ENCODE peak calls at places on chromosomes 2 and 18, in four cellular contexts. Q, Y, H and K are unnamed samples.

GRCh38 chr2:241191101-241191500 is 2.6 kb downstream of the ANO7 start:
- DNase-seq in Q (peak; percentile 43), Y (no peak), H (no peak), K (no peak)

GRCh38 chr2:237000481-237000880 is 85.2 kb upstream of the COPS8 start:
- DNase-seq in Q (no peak), Y (no peak), H (no peak), K (no peak)

GRCh38 chr2:45734336-45734735 is 82.9 kb downstream of the PRKCE start:
- DNase-seq in Q (no peak), Y (no peak), H (no peak), K (no peak)

GRCh38 chr2:85548608-85548900 is 9.6 kb downstream of the MAT2A start:
- DNase-seq in Q (no peak), Y (no peak), H (no peak), K (no peak)

GRCh38 chr18:3610818-3611217 is 160.8 kb downstream of the TGIF1 start:
- DNase-seq in Q (no peak), Y (no peak), H (no peak), K (peak; percentile 45)

GRCh38 chr2:33441235-33441810 is 35.1 kb upstream of the RASGRP3 start:
- DNase-seq in Q (no peak), Y (no peak), H (no peak), K (peak; percentile 71)

GRCh38 chr18:73880387-73880786 is 267.2 kb downstream of the FBXO15 start:
- DNase-seq in Q (no peak), Y (no peak), H (no peak), K (no peak)

GRCh38 chr2:224412064-224412921 is 10.4 kb upstream of the FAM124B start:
- DNase-seq in Q (no peak), Y (no peak), H (no peak), K (no peak)

GRCh38 chr2:2845796-2846315 is 514.8 kb upstream of the MYT1L start:
- DNase-seq in Q (no peak), Y (no peak), H (no peak), K (no peak)

GRCh38 chr2:2845267-2845666 is 514.2 kb upstream of the MYT1L start:
- DNase-seq in Q (no peak), Y (no peak), H (no peak), K (no peak)

GRCh38 chr2:2842466-2842865 is 511.4 kb upstream of the MYT1L start:
- DNase-seq in Q (peak; percentile 14), Y (no peak), H (no peak), K (no peak)

GRCh38 chr2:2846379-2847130 is 515.5 kb upstream of the MYT1L start:
- DNase-seq in Q (peak; percentile 74), Y (no peak), H (no peak), K (no peak)

DNA sequence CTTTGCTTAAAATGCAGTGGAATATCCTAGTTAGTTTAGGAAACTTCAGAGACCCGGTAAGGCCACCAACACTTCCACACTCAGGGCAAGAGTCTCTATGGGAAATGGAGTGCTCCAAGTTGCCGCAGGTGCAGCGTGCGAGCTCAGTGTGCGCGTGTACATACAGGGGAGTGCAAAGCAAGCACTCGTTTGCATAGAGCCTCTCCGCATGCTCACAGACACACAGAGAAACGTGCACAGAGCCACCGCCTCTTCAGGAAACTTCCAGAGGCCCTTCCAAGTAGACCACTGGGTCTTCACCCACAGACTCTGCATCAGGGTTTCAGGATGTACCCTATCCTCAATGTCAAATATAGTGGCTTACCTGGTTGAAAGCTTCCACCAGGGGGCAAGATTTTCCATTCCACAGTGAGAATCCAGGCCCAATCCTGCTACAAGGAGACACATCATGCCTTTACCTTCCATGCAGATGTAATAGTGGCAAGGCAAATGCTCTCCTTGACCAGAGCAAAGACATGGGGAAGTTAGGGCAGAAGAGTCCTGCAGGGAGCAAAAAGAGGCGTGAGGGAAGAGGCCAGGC is 513.0 kb upstream of the MYT1L start:
- DNase-seq in Q (no peak), Y (no peak), H (no peak), K (no peak)
- TF ChIP-seq CTCF in Q (no peak), Y (peak; percentile 43), H (no peak), K (no peak)

GRCh38 chr2:82182270-82182669 is 1877.7 kb upstream of the LRRTM1 start:
- DNase-seq in Q (no peak), Y (no peak), H (no peak), K (peak; percentile 44)
- TF ChIP-seq CTCF in Q (no peak), Y (no peak), H (no peak), K (no peak)

DNA sequence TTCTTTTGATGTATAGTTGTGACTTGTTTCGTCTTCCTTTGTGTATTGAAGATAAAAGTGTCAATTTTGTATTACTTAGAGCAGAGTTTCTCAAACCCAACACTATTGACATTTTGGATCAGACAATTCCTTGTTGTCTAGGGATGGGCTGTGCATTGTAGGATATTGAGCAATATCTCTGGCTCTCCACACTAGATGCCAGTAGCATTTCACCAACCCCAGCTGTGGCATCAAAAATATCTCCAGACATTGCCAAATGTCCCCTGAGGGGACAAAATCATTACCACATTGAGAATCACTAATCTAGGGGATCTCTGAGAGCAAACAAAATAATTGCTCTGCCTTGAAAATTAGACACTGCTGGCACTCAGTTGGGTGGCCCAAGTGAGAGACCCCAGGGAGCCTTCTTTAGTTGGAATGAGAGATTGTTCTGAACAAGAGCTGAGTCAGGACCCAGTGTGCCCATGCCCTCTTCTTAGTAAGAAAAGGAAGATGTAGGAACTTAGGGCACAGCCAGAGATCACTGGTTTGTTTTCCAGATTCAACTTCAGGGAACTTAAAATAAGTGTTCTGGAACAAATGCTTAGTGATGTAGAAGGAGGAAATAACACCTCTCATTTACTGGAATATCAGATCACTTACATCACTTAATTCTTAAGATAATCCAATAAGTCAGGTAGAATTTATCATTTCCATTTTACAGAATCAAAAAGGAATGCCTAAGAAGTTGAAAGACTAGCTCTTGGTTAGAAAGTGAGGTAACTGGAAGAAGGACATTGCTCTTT is 466.6 kb upstream of the TNP1 start:
- DNase-seq in Q (no peak), Y (no peak), H (no peak), K (peak; percentile 40)
- TF ChIP-seq CTCF in Q (no peak), Y (no peak), H (no peak), K (no peak)

GRCh38 chr2:20650412-20650879 is 452 bp downstream of the HS1BP3 start:
- DNase-seq in Q (no peak), Y (no peak), H (no peak), K (no peak)
- TF ChIP-seq CTCF in Q (no peak), Y (no peak), H (no peak), K (no peak)

DNA sequence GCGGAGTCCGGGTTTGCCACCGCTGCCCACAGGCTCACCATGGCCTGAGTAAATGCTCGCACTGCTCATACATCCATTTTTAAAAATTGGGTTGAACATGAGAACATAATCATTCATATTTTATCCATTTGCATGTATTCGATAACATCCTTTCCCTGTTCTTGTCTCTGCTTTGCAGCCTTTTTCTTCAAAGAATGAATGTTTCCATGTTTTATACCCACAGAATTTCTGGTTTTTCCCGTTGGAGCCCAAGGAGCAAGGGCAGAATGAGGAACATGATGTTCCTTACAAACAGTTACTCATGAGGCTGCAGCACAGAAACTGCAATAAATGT is 146.5 kb downstream of the CCDC74A start:
- DNase-seq in Q (no peak), Y (no peak), H (no peak), K (no peak)
- TF ChIP-seq CTCF in Q (no peak), Y (no peak), H (peak; percentile 10), K (no peak)

DNA sequence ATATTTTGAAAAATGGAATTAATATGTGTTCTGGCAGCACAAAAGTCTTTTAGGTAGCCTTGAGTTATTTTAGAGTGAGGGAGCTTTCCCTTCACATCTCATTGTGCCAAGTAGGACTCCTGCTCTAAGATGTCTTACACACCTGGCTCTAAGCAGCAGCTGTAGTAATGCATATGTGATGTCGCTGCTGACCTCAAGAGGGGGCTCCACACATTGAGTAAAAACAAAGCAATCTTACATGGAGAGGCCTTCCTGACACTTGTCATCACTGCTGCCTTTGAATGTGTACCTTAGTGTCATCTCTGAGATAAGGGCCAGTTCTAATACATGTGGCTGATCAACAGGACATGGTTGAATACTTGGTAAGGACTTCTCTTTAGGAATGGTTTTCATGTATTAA is 75.8 kb downstream of the ACTR3 start:
- DNase-seq in Q (no peak), Y (peak; percentile 59), H (no peak), K (peak; percentile 44)
- TF ChIP-seq CTCF in Q (no peak), Y (peak; percentile 65), H (no peak), K (peak; percentile 34)

GRCh38 chr2:200575957-200576356 is 9.9 kb upstream of the AOX1 start:
- DNase-seq in Q (no peak), Y (no peak), H (no peak), K (peak; percentile 26)
- TF ChIP-seq CTCF in Q (peak; percentile 39), Y (peak; percentile 35), H (peak; percentile 20), K (no peak)